ENCODE peak calls at places on chromosomes 11 and 22, in nine cellular contexts. One of them, this sample, is unnamed.

GRCh38 chr11:119306373-119306890 is 10.5 kb downstream of the MCAM start:
- DNase-seq in fibroblast of pulmonary artery: peak
- DNase-seq in colonic mucosa: no peak
- DNase-seq in astrocyte: no peak
- DNase-seq in stomach: no peak
- DNase-seq in AG09309: no peak
- DNase-seq in keratinocyte: no peak
- DNase-seq in PC-3: no peak
- DNase-seq in esophagus squamous epithelium: no peak
- DNase-seq in this sample: peak

GRCh38 chr11:41102471-41102870 is 357.0 kb downstream of the LRRC4C start:
- DNase-seq in AG09309: no peak
- DNase-seq in esophagus squamous epithelium: no peak
- DNase-seq in PC-3: no peak
- DNase-seq in keratinocyte: no peak
- DNase-seq in colonic mucosa: no peak
- DNase-seq in fibroblast of pulmonary artery: no peak
- DNase-seq in astrocyte: no peak
- DNase-seq in stomach: no peak
- DNase-seq in this sample: no peak

GRCh38 chr11:23749762-23750430 is 747.0 kb upstream of the LUZP2 start:
- DNase-seq in fibroblast of pulmonary artery: no peak
- DNase-seq in PC-3: no peak
- DNase-seq in stomach: no peak
- DNase-seq in keratinocyte: no peak
- DNase-seq in colonic mucosa: no peak
- DNase-seq in AG09309: no peak
- DNase-seq in esophagus squamous epithelium: no peak
- DNase-seq in astrocyte: no peak
- DNase-seq in this sample: peak

GRCh38 chr11:61830318-61831105 is 2.4 kb downstream of the FADS2 start:
- DNase-seq in fibroblast of pulmonary artery: peak
- DNase-seq in esophagus squamous epithelium: no peak
- DNase-seq in PC-3: no peak
- DNase-seq in stomach: no peak
- DNase-seq in astrocyte: peak
- DNase-seq in keratinocyte: no peak
- DNase-seq in AG09309: no peak
- DNase-seq in colonic mucosa: no peak
- DNase-seq in this sample: peak

GRCh38 chr11:114478768-114479167 is 39.5 kb downstream of the REXO2 start:
- DNase-seq in PC-3: peak
- DNase-seq in keratinocyte: no peak
- DNase-seq in AG09309: no peak
- DNase-seq in fibroblast of pulmonary artery: peak
- DNase-seq in astrocyte: no peak
- DNase-seq in colonic mucosa: no peak
- DNase-seq in esophagus squamous epithelium: no peak
- DNase-seq in stomach: no peak
- DNase-seq in this sample: no peak

GRCh38 chr11:46520971-46521745 is 72.7 kb downstream of the AMBRA1 start:
- DNase-seq in esophagus squamous epithelium: no peak
- DNase-seq in astrocyte: peak
- DNase-seq in colonic mucosa: no peak
- DNase-seq in keratinocyte: no peak
- DNase-seq in fibroblast of pulmonary artery: peak
- DNase-seq in stomach: no peak
- DNase-seq in PC-3: peak
- DNase-seq in AG09309: no peak
- DNase-seq in this sample: peak

GRCh38 chr11:69283446-69283845 is 10.5 kb upstream of the MYEOV start:
- DNase-seq in PC-3: no peak
- DNase-seq in astrocyte: no peak
- DNase-seq in fibroblast of pulmonary artery: no peak
- DNase-seq in stomach: no peak
- DNase-seq in AG09309: no peak
- DNase-seq in keratinocyte: no peak
- DNase-seq in esophagus squamous epithelium: no peak
- DNase-seq in colonic mucosa: no peak
- DNase-seq in this sample: no peak

GRCh38 chr22:46444390-46444854 is 93.0 kb downstream of the CELSR1 start:
- DNase-seq in esophagus squamous epithelium: no peak
- DNase-seq in colonic mucosa: peak
- DNase-seq in stomach: peak
- DNase-seq in fibroblast of pulmonary artery: no peak
- DNase-seq in astrocyte: no peak
- DNase-seq in keratinocyte: no peak
- DNase-seq in PC-3: no peak
- DNase-seq in AG09309: no peak
- DNase-seq in this sample: no peak

DNA sequence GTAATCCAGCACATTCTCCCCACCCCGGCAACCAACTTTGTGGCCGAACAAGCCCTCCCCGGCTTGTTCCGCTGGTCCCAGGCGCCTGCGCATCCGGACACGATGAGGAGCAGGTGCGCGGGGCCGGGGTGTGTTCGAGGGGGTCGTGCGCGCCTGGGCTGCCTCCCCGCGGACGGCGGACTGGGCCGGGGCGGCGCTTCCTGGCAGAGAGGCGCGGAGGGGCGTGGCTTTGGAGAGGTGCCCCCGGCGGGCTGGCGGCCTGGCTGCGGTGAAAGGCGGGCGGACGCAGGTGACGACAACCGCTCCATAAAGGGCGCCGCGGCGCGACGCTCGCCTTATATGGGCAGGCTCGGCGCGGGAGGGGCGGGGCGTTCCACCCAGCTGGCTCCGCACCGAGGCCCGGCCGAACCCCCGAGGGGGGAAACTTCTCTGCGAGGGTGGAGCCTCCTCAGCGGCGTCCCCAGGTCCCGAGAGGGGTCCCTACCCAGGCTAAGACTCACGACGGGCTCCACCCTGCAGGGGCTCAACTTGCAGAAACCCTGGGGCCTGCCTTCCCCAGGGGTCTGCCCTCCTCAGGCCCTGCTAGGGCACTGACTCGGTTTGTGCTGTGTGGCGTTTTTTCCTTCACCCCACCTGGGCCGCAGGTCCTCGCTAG is 26.4 kb downstream of the TXN2 start:
- DNase-seq in PC-3: peak
- DNase-seq in colonic mucosa: peak
- DNase-seq in esophagus squamous epithelium: peak
- DNase-seq in fibroblast of pulmonary artery: peak
- DNase-seq in keratinocyte: no peak
- DNase-seq in stomach: peak
- DNase-seq in astrocyte: peak
- DNase-seq in AG09309: no peak
- DNase-seq in this sample: peak
- TF ChIP-seq CTCF in PC-3: no peak
- TF ChIP-seq CTCF in colonic mucosa: no peak
- TF ChIP-seq CTCF in esophagus squamous epithelium: no peak
- TF ChIP-seq CTCF in fibroblast of pulmonary artery: no peak
- TF ChIP-seq CTCF in keratinocyte: no peak
- TF ChIP-seq CTCF in stomach: no peak
- TF ChIP-seq CTCF in astrocyte: no peak
- TF ChIP-seq CTCF in AG09309: no peak
- TF ChIP-seq CTCF in this sample: no peak

GRCh38 chr11:76071090-76071489 is 135.2 kb downstream of the WNT11 start:
- DNase-seq in esophagus squamous epithelium: no peak
- DNase-seq in astrocyte: no peak
- DNase-seq in keratinocyte: no peak
- DNase-seq in AG09309: no peak
- DNase-seq in fibroblast of pulmonary artery: no peak
- DNase-seq in colonic mucosa: no peak
- DNase-seq in stomach: no peak
- DNase-seq in PC-3: no peak
- DNase-seq in this sample: no peak

GRCh38 chr11:76074178-76075112 is 131.9 kb downstream of the WNT11 start:
- DNase-seq in colonic mucosa: no peak
- DNase-seq in stomach: no peak
- DNase-seq in AG09309: peak
- DNase-seq in keratinocyte: no peak
- DNase-seq in PC-3: peak
- DNase-seq in fibroblast of pulmonary artery: peak
- DNase-seq in esophagus squamous epithelium: no peak
- DNase-seq in astrocyte: peak
- DNase-seq in this sample: peak

GRCh38 chr11:76075699-76076098 is 130.6 kb downstream of the WNT11 start:
- DNase-seq in astrocyte: no peak
- DNase-seq in PC-3: peak
- DNase-seq in AG09309: no peak
- DNase-seq in colonic mucosa: no peak
- DNase-seq in esophagus squamous epithelium: no peak
- DNase-seq in stomach: no peak
- DNase-seq in fibroblast of pulmonary artery: peak
- DNase-seq in keratinocyte: no peak
- DNase-seq in this sample: no peak

GRCh38 chr11:76076749-76077148 is 129.6 kb downstream of the WNT11 start:
- DNase-seq in fibroblast of pulmonary artery: no peak
- DNase-seq in keratinocyte: no peak
- DNase-seq in esophagus squamous epithelium: no peak
- DNase-seq in AG09309: no peak
- DNase-seq in astrocyte: no peak
- DNase-seq in PC-3: no peak
- DNase-seq in colonic mucosa: no peak
- DNase-seq in stomach: no peak
- DNase-seq in this sample: no peak

DNA sequence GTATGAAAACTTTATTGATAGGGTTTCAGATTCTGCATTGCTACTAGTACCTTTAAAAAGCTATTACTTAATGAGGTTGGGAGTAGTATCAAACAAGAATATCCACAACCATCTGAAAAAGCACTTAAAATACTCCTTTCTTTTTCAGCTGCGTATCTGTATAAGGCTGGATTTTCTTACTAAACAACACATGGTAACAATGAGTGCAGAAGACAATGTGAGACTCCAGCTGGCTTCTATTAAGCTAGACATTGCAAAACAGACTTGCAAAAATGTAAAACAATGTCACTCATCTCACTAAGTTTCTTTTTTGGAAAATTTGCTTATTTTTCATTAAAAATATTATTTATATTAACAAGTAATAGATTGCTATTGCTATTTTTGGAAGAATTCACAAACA is 132.6 kb downstream of the WNT11 start:
- DNase-seq in esophagus squamous epithelium: no peak
- DNase-seq in stomach: no peak
- DNase-seq in astrocyte: peak
- DNase-seq in fibroblast of pulmonary artery: peak
- DNase-seq in colonic mucosa: no peak
- DNase-seq in AG09309: peak
- DNase-seq in PC-3: no peak
- DNase-seq in keratinocyte: no peak
- DNase-seq in this sample: peak
- H3K4me3 ChIP-seq in esophagus squamous epithelium: no peak
- H3K4me3 ChIP-seq in stomach: no peak
- H3K4me3 ChIP-seq in astrocyte: no peak
- H3K4me3 ChIP-seq in fibroblast of pulmonary artery: no peak
- H3K4me3 ChIP-seq in colonic mucosa: no peak
- H3K4me3 ChIP-seq in AG09309: no peak
- H3K4me3 ChIP-seq in PC-3: no peak
- H3K4me3 ChIP-seq in keratinocyte: no peak
- H3K4me3 ChIP-seq in this sample: peak

GRCh38 chr22:28179392-28179791 is 260.3 kb upstream of the PITPNB start:
- DNase-seq in keratinocyte: no peak
- DNase-seq in AG09309: no peak
- DNase-seq in astrocyte: no peak
- DNase-seq in fibroblast of pulmonary artery: no peak
- DNase-seq in stomach: no peak
- DNase-seq in esophagus squamous epithelium: no peak
- DNase-seq in PC-3: no peak
- DNase-seq in colonic mucosa: no peak
- DNase-seq in this sample: no peak
- TF ChIP-seq CTCF in keratinocyte: no peak
- TF ChIP-seq CTCF in AG09309: no peak
- TF ChIP-seq CTCF in astrocyte: no peak
- TF ChIP-seq CTCF in fibroblast of pulmonary artery: no peak
- TF ChIP-seq CTCF in stomach: no peak
- TF ChIP-seq CTCF in esophagus squamous epithelium: no peak
- TF ChIP-seq CTCF in PC-3: no peak
- TF ChIP-seq CTCF in colonic mucosa: no peak
- TF ChIP-seq CTCF in this sample: no peak

GRCh38 chr11:128205796-128206195 is 381.6 kb downstream of the ETS1 start:
- DNase-seq in stomach: no peak
- DNase-seq in AG09309: no peak
- DNase-seq in PC-3: peak
- DNase-seq in colonic mucosa: no peak
- DNase-seq in keratinocyte: peak
- DNase-seq in esophagus squamous epithelium: no peak
- DNase-seq in fibroblast of pulmonary artery: no peak
- DNase-seq in astrocyte: no peak
- DNase-seq in this sample: no peak

GRCh38 chr11:128208329-128209220 is 378.8 kb downstream of the ETS1 start:
- DNase-seq in AG09309: peak
- DNase-seq in esophagus squamous epithelium: no peak
- DNase-seq in PC-3: peak
- DNase-seq in stomach: no peak
- DNase-seq in keratinocyte: peak
- DNase-seq in fibroblast of pulmonary artery: peak
- DNase-seq in astrocyte: peak
- DNase-seq in colonic mucosa: no peak
- DNase-seq in this sample: peak

GRCh38 chr11:128210148-128210940 is 377.0 kb downstream of the ETS1 start:
- DNase-seq in keratinocyte: peak
- DNase-seq in astrocyte: peak
- DNase-seq in esophagus squamous epithelium: no peak
- DNase-seq in AG09309: peak
- DNase-seq in stomach: no peak
- DNase-seq in colonic mucosa: peak
- DNase-seq in PC-3: peak
- DNase-seq in fibroblast of pulmonary artery: peak
- DNase-seq in this sample: peak

GRCh38 chr11:128206476-128206875 is 380.9 kb downstream of the ETS1 start:
- DNase-seq in astrocyte: no peak
- DNase-seq in fibroblast of pulmonary artery: no peak
- DNase-seq in PC-3: no peak
- DNase-seq in AG09309: no peak
- DNase-seq in esophagus squamous epithelium: no peak
- DNase-seq in stomach: no peak
- DNase-seq in keratinocyte: no peak
- DNase-seq in colonic mucosa: no peak
- DNase-seq in this sample: no peak

GRCh38 chr11:128207861-128208321 is 379.5 kb downstream of the ETS1 start:
- DNase-seq in keratinocyte: peak
- DNase-seq in stomach: no peak
- DNase-seq in fibroblast of pulmonary artery: peak
- DNase-seq in AG09309: peak
- DNase-seq in esophagus squamous epithelium: no peak
- DNase-seq in colonic mucosa: no peak
- DNase-seq in PC-3: peak
- DNase-seq in astrocyte: peak
- DNase-seq in this sample: peak
- H3K4me3 ChIP-seq in keratinocyte: peak
- H3K4me3 ChIP-seq in stomach: no peak
- H3K4me3 ChIP-seq in fibroblast of pulmonary artery: no peak
- H3K4me3 ChIP-seq in AG09309: no peak
- H3K4me3 ChIP-seq in esophagus squamous epithelium: no peak
- H3K4me3 ChIP-seq in colonic mucosa: no peak
- H3K4me3 ChIP-seq in PC-3: peak
- H3K4me3 ChIP-seq in astrocyte: peak
- H3K4me3 ChIP-seq in this sample: no peak

GRCh38 chr11:11635456-11635855 is 13.7 kb upstream of the GALNT18 start:
- DNase-seq in esophagus squamous epithelium: no peak
- DNase-seq in AG09309: no peak
- DNase-seq in PC-3: no peak
- DNase-seq in keratinocyte: no peak
- DNase-seq in fibroblast of pulmonary artery: no peak
- DNase-seq in colonic mucosa: no peak
- DNase-seq in stomach: no peak
- DNase-seq in astrocyte: no peak
- DNase-seq in this sample: no peak
- TF ChIP-seq CTCF in esophagus squamous epithelium: no peak
- TF ChIP-seq CTCF in AG09309: no peak
- TF ChIP-seq CTCF in PC-3: peak
- TF ChIP-seq CTCF in keratinocyte: no peak
- TF ChIP-seq CTCF in fibroblast of pulmonary artery: no peak
- TF ChIP-seq CTCF in colonic mucosa: no peak
- TF ChIP-seq CTCF in stomach: no peak
- TF ChIP-seq CTCF in astrocyte: no peak
- TF ChIP-seq CTCF in this sample: no peak